ENCODE peak calls at places on chromosomes 3 and 15, in four cellular contexts. One of them, this sample, is unnamed.
A peak's percentile ranks its signal among the peaks of the same experiment; 100 is the strongest.

GRCh38 chr15:40046721-40047412 is 7.9 kb upstream of the SRP14 start:
- DNase-seq in GM12878: no peak
- DNase-seq in CD4-positive, alpha-beta T cell: no peak
- DNase-seq in BE2C: no peak
- DNase-seq in this sample: no peak

GRCh38 chr3:143571548-143571947 is 276.7 kb downstream of the SLC9A9 start:
- DNase-seq in GM12878: no peak
- DNase-seq in CD4-positive, alpha-beta T cell: no peak
- DNase-seq in BE2C: no peak
- DNase-seq in this sample: no peak

GRCh38 chr3:150300847-150301517 is 107.1 kb upstream of the TSC22D2 start:
- DNase-seq in GM12878: no peak
- DNase-seq in CD4-positive, alpha-beta T cell: no peak
- DNase-seq in BE2C: no peak
- DNase-seq in this sample: no peak

GRCh38 chr15:68081869-68082505 is 27.9 kb downstream of the PIAS1 start:
- DNase-seq in GM12878: no peak
- DNase-seq in CD4-positive, alpha-beta T cell: no peak
- DNase-seq in BE2C: no peak
- DNase-seq in this sample: no peak

GRCh38 chr15:69031013-69032001 is 16.8 kb downstream of the NOX5 start:
- DNase-seq in GM12878: no peak
- DNase-seq in CD4-positive, alpha-beta T cell: peak; percentile 8
- DNase-seq in BE2C: peak; percentile 77
- DNase-seq in this sample: no peak

GRCh38 chr15:63203451-63204090 is 14.2 kb downstream of the RAB8B start:
- DNase-seq in GM12878: no peak
- DNase-seq in CD4-positive, alpha-beta T cell: no peak
- DNase-seq in BE2C: no peak
- DNase-seq in this sample: no peak

GRCh38 chr3:102353804-102354203 is 81.0 kb upstream of the ZPLD1 start:
- DNase-seq in GM12878: no peak
- DNase-seq in CD4-positive, alpha-beta T cell: no peak
- DNase-seq in BE2C: no peak
- DNase-seq in this sample: no peak

GRCh38 chr3:153061938-153062528 is 100.0 kb upstream of the RAP2B start:
- DNase-seq in GM12878: no peak
- DNase-seq in CD4-positive, alpha-beta T cell: no peak
- DNase-seq in BE2C: no peak
- DNase-seq in this sample: no peak

GRCh38 chr3:52084954-52085730 is 28.8 kb upstream of the DUSP7 start:
- DNase-seq in GM12878: no peak
- DNase-seq in CD4-positive, alpha-beta T cell: no peak
- DNase-seq in BE2C: no peak
- DNase-seq in this sample: no peak

GRCh38 chr15:85500060-85500708 is 119.8 kb downstream of the AKAP13 start:
- DNase-seq in GM12878: no peak
- DNase-seq in CD4-positive, alpha-beta T cell: no peak
- DNase-seq in BE2C: no peak
- DNase-seq in this sample: no peak

GRCh38 chr15:75112848-75113492 is 88.7 kb upstream of the C15orf39 start:
- DNase-seq in GM12878: peak; percentile 91
- DNase-seq in CD4-positive, alpha-beta T cell: no peak
- DNase-seq in BE2C: no peak
- DNase-seq in this sample: peak; percentile 73

GRCh38 chr15:41347236-41347635 is 14.6 kb downstream of the NUSAP1 start:
- DNase-seq in GM12878: no peak
- DNase-seq in CD4-positive, alpha-beta T cell: no peak
- DNase-seq in BE2C: no peak
- DNase-seq in this sample: no peak

GRCh38 chr3:21294768-21295167 is 456.2 kb downstream of the ZNF385D start:
- DNase-seq in GM12878: no peak
- DNase-seq in CD4-positive, alpha-beta T cell: no peak
- DNase-seq in BE2C: no peak
- DNase-seq in this sample: no peak

GRCh38 chr3:73500321-73500720 is 124.4 kb downstream of the PDZRN3 start:
- DNase-seq in GM12878: no peak
- DNase-seq in CD4-positive, alpha-beta T cell: no peak
- DNase-seq in BE2C: no peak
- DNase-seq in this sample: no peak

GRCh38 chr3:16849795-16850194 is 35.0 kb upstream of the PLCL2 start:
- DNase-seq in GM12878: no peak
- DNase-seq in CD4-positive, alpha-beta T cell: no peak
- DNase-seq in BE2C: no peak
- DNase-seq in this sample: no peak

GRCh38 chr15:101063212-101063611 is 144.1 kb downstream of the LRRK1 start:
- DNase-seq in GM12878: no peak
- DNase-seq in CD4-positive, alpha-beta T cell: no peak
- DNase-seq in BE2C: no peak
- DNase-seq in this sample: no peak

GRCh38 chr15:61084944-61085367 is 144.1 kb downstream of the RORA start:
- DNase-seq in GM12878: no peak
- DNase-seq in CD4-positive, alpha-beta T cell: no peak
- DNase-seq in BE2C: peak; percentile 63
- DNase-seq in this sample: no peak

GRCh38 chr3:176149567-176149966 is 1047.7 kb downstream of the TBL1XR1 start:
- DNase-seq in GM12878: no peak
- DNase-seq in CD4-positive, alpha-beta T cell: no peak
- DNase-seq in BE2C: no peak
- DNase-seq in this sample: no peak

GRCh38 chr3:78049501-78049900 is 1009.6 kb downstream of the ROBO2 start:
- DNase-seq in GM12878: no peak
- DNase-seq in CD4-positive, alpha-beta T cell: no peak
- DNase-seq in BE2C: no peak
- DNase-seq in this sample: no peak

GRCh38 chr3:82163907-82164520 is 402.6 kb upstream of the GBE1 start:
- DNase-seq in GM12878: no peak
- DNase-seq in CD4-positive, alpha-beta T cell: no peak
- DNase-seq in BE2C: no peak
- DNase-seq in this sample: peak; percentile 5

GRCh38 chr3:179196098-179196497 is 47.9 kb downstream of the PIK3CA start:
- DNase-seq in GM12878: peak; percentile 24
- DNase-seq in CD4-positive, alpha-beta T cell: no peak
- DNase-seq in BE2C: no peak
- DNase-seq in this sample: no peak

GRCh38 chr3:15783361-15783969 is 14.3 kb downstream of the ANKRD28 start:
- DNase-seq in GM12878: no peak
- DNase-seq in CD4-positive, alpha-beta T cell: no peak
- DNase-seq in BE2C: no peak
- DNase-seq in this sample: no peak

GRCh38 chr15:29601811-29602210 is 220.5 kb downstream of the TJP1 start:
- DNase-seq in GM12878: no peak
- DNase-seq in CD4-positive, alpha-beta T cell: no peak
- DNase-seq in BE2C: no peak
- DNase-seq in this sample: no peak

GRCh38 chr3:158845748-158846350 is 44.0 kb downstream of the MFSD1 start:
- DNase-seq in GM12878: no peak
- DNase-seq in CD4-positive, alpha-beta T cell: peak; percentile 5
- DNase-seq in BE2C: peak; percentile 22
- DNase-seq in this sample: no peak

DNA sequence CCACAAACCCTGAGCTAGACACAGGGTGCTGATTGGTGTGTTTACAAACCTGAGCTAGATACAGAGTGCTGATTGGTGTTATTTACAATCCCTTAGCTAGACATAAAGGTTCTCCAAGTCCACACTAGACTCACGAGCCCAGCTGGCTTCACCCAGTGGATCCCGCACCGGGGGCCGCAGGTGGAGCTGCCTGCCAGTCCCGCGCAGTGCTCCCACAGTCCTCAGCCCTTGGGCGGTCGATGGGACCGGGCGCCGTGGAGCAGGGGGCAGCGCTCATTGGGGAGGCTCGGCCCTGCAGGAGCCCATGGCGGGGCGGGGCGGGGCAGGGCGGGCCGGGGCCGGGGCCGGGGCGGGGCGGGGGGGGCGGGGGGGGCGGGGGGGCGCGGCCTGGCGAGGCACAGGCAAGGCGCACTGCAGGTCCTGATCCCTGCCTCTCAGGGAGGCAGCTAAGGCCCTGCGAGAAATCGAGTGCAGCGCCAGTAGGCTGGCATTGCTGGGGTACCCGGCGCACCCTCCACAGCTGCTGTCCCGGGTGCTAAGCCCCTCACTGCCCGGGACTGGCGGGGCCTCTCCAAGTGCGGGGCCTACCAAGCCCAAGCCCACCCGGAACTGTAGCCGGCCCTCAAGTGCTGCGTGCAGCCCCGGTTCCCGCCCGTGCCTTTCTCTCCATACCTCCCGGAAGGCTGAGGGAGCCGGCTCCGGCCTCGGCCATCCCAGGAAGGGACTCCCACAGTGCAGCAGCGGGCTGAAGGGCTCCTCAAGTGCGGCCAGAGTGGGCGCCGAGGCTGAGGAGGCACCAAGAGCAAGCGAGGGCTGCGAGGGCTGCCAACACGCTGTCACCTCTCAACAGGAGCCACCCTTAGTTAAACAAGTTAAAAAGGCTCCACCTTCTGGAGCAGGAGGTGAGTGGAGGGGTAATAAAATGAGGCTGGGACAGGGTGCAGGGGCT is 9.8 kb upstream of the TMEM40 start:
- DNase-seq in GM12878: no peak
- DNase-seq in CD4-positive, alpha-beta T cell: no peak
- DNase-seq in BE2C: no peak
- DNase-seq in this sample: no peak
- TF ChIP-seq CTCF in GM12878: no peak
- TF ChIP-seq CTCF in CD4-positive, alpha-beta T cell: no peak
- TF ChIP-seq CTCF in BE2C: no peak
- TF ChIP-seq CTCF in this sample: no peak

GRCh38 chr3:100127792-100128191 is 13.5 kb upstream of the FILIP1L start:
- DNase-seq in GM12878: no peak
- DNase-seq in CD4-positive, alpha-beta T cell: no peak
- DNase-seq in BE2C: peak; percentile 63
- DNase-seq in this sample: no peak

GRCh38 chr3:100128565-100128964 is 14.3 kb upstream of the FILIP1L start:
- DNase-seq in GM12878: no peak
- DNase-seq in CD4-positive, alpha-beta T cell: no peak
- DNase-seq in BE2C: no peak
- DNase-seq in this sample: no peak

GRCh38 chr3:100123112-100123511 is 8.8 kb upstream of the FILIP1L start:
- DNase-seq in GM12878: no peak
- DNase-seq in CD4-positive, alpha-beta T cell: no peak
- DNase-seq in BE2C: no peak
- DNase-seq in this sample: no peak

GRCh38 chr3:100124116-100124767 is 9.9 kb upstream of the FILIP1L start:
- DNase-seq in GM12878: no peak
- DNase-seq in CD4-positive, alpha-beta T cell: no peak
- DNase-seq in BE2C: no peak
- DNase-seq in this sample: no peak

GRCh38 chr3:100125539-100125938 is 11.2 kb upstream of the FILIP1L start:
- DNase-seq in GM12878: no peak
- DNase-seq in CD4-positive, alpha-beta T cell: no peak
- DNase-seq in BE2C: no peak
- DNase-seq in this sample: no peak
- TF ChIP-seq CTCF in GM12878: no peak
- TF ChIP-seq CTCF in CD4-positive, alpha-beta T cell: no peak
- TF ChIP-seq CTCF in BE2C: no peak
- TF ChIP-seq CTCF in this sample: no peak

GRCh38 chr3:163785693-163786092 is 1292.6 kb downstream of the SI start:
- DNase-seq in GM12878: no peak
- DNase-seq in CD4-positive, alpha-beta T cell: no peak
- DNase-seq in BE2C: no peak
- DNase-seq in this sample: no peak
- TF ChIP-seq CTCF in GM12878: peak; percentile 36
- TF ChIP-seq CTCF in CD4-positive, alpha-beta T cell: no peak
- TF ChIP-seq CTCF in BE2C: peak; percentile 36
- TF ChIP-seq CTCF in this sample: peak; percentile 17

GRCh38 chr3:186930639-186931486 is 537 bp downstream of the ST6GAL1 start:
- DNase-seq in GM12878: peak; percentile 52
- DNase-seq in CD4-positive, alpha-beta T cell: peak; percentile 47
- DNase-seq in BE2C: peak; percentile 70
- DNase-seq in this sample: peak; percentile 72
- TF ChIP-seq CTCF in GM12878: peak; percentile 31
- TF ChIP-seq CTCF in CD4-positive, alpha-beta T cell: peak; percentile 48
- TF ChIP-seq CTCF in BE2C: peak; percentile 15
- TF ChIP-seq CTCF in this sample: peak; percentile 30